ENCODE peak calls at places on chromosome 19, in seven cellular contexts. One of them, this sample, is unnamed.

GRCh38 chr19:40800997-40801377 is 2.0 kb downstream of the EGLN2 start:
- DNase-seq in left ventricle myocardium inferior: no peak
- DNase-seq in HT-29: no peak
- DNase-seq in G401: peak
- DNase-seq in stimulated activated CD8-positive, alpha-beta memory T cell treated with anti-CD3 and anti-CD28 coated beads, Interleukin-4, amount 100 ng/mL, for 4 hours: no peak
- DNase-seq in left kidney: no peak
- DNase-seq in iPS DF 6.9: no peak
- DNase-seq in this sample: no peak

GRCh38 chr19:36265856-36266374 is 51.0 kb downstream of the ZNF146 start:
- DNase-seq in left ventricle myocardium inferior: no peak
- DNase-seq in HT-29: no peak
- DNase-seq in G401: no peak
- DNase-seq in stimulated activated CD8-positive, alpha-beta memory T cell treated with anti-CD3 and anti-CD28 coated beads, Interleukin-4, amount 100 ng/mL, for 4 hours: no peak
- DNase-seq in left kidney: no peak
- DNase-seq in iPS DF 6.9: no peak
- DNase-seq in this sample: no peak

GRCh38 chr19:39372941-39373340 is 18.0 kb downstream of the PAF1 start:
- DNase-seq in left ventricle myocardium inferior: no peak
- DNase-seq in HT-29: no peak
- DNase-seq in G401: no peak
- DNase-seq in stimulated activated CD8-positive, alpha-beta memory T cell treated with anti-CD3 and anti-CD28 coated beads, Interleukin-4, amount 100 ng/mL, for 4 hours: no peak
- DNase-seq in left kidney: no peak
- DNase-seq in iPS DF 6.9: no peak
- DNase-seq in this sample: no peak

GRCh38 chr19:20238025-20238623 is 71.1 kb downstream of the ZNF486 start:
- DNase-seq in left ventricle myocardium inferior: peak
- DNase-seq in HT-29: no peak
- DNase-seq in G401: peak
- DNase-seq in stimulated activated CD8-positive, alpha-beta memory T cell treated with anti-CD3 and anti-CD28 coated beads, Interleukin-4, amount 100 ng/mL, for 4 hours: peak
- DNase-seq in left kidney: peak
- DNase-seq in iPS DF 6.9: peak
- DNase-seq in this sample: peak

GRCh38 chr19:55467236-55468053 is 2.9 kb upstream of the C19orf85 start:
- DNase-seq in left ventricle myocardium inferior: peak
- DNase-seq in HT-29: peak
- DNase-seq in G401: peak
- DNase-seq in stimulated activated CD8-positive, alpha-beta memory T cell treated with anti-CD3 and anti-CD28 coated beads, Interleukin-4, amount 100 ng/mL, for 4 hours: peak
- DNase-seq in left kidney: peak
- DNase-seq in iPS DF 6.9: no peak
- DNase-seq in this sample: peak

GRCh38 chr19:38851622-38852230 is 1.9 kb upstream of the HNRNPL start:
- DNase-seq in left ventricle myocardium inferior: peak
- DNase-seq in HT-29: peak
- DNase-seq in G401: peak
- DNase-seq in stimulated activated CD8-positive, alpha-beta memory T cell treated with anti-CD3 and anti-CD28 coated beads, Interleukin-4, amount 100 ng/mL, for 4 hours: peak
- DNase-seq in left kidney: peak
- DNase-seq in iPS DF 6.9: no peak
- DNase-seq in this sample: peak

GRCh38 chr19:7505682-7506384 is 10.1 kb upstream of the ZNF358 start:
- DNase-seq in left ventricle myocardium inferior: no peak
- DNase-seq in HT-29: no peak
- DNase-seq in G401: no peak
- DNase-seq in stimulated activated CD8-positive, alpha-beta memory T cell treated with anti-CD3 and anti-CD28 coated beads, Interleukin-4, amount 100 ng/mL, for 4 hours: no peak
- DNase-seq in left kidney: peak
- DNase-seq in iPS DF 6.9: no peak
- DNase-seq in this sample: peak

GRCh38 chr19:48541813-48542212 is 10.2 kb upstream of the SULT2B1 start:
- DNase-seq in left ventricle myocardium inferior: no peak
- DNase-seq in HT-29: no peak
- DNase-seq in G401: no peak
- DNase-seq in stimulated activated CD8-positive, alpha-beta memory T cell treated with anti-CD3 and anti-CD28 coated beads, Interleukin-4, amount 100 ng/mL, for 4 hours: no peak
- DNase-seq in left kidney: no peak
- DNase-seq in iPS DF 6.9: no peak
- DNase-seq in this sample: no peak

This sample was measured in NCI-H69.